ENCODE peak calls at places on chromosomes 5 and 9, in six cellular contexts. One of them, this sample, is unnamed.

GRCh38 chr5:123303802-123304201 is 119.4 kb downstream of the CEP120 start:
- DNase-seq in MM.1S: no peak
- DNase-seq in endothelial cell of umbilical vein: no peak
- DNase-seq in hepatocyte: no peak
- DNase-seq in GM23248: no peak
- DNase-seq in astrocyte: no peak
- DNase-seq in this sample: no peak

GRCh38 chr9:38205279-38205678 is 136.3 kb upstream of the SHB start:
- DNase-seq in endothelial cell of umbilical vein: no peak
- DNase-seq in astrocyte: no peak
- DNase-seq in MM.1S: no peak
- DNase-seq in hepatocyte: no peak
- DNase-seq in GM23248: no peak
- DNase-seq in this sample: peak; percentile 68

GRCh38 chr9:13674926-13675637 is 395.6 kb upstream of the MPDZ start:
- DNase-seq in astrocyte: no peak
- DNase-seq in MM.1S: no peak
- DNase-seq in hepatocyte: no peak
- DNase-seq in endothelial cell of umbilical vein: no peak
- DNase-seq in GM23248: no peak
- DNase-seq in this sample: peak; percentile 36

GRCh38 chr9:100674419-100675122 is 96.7 kb downstream of the CAVIN4 start:
- DNase-seq in endothelial cell of umbilical vein: no peak
- DNase-seq in astrocyte: no peak
- DNase-seq in MM.1S: peak; percentile 15
- DNase-seq in hepatocyte: no peak
- DNase-seq in GM23248: peak; percentile 8
- DNase-seq in this sample: no peak

GRCh38 chr9:22214497-22215031 is 205.5 kb upstream of the CDKN2B start:
- DNase-seq in GM23248: peak; percentile 53
- DNase-seq in hepatocyte: no peak
- DNase-seq in endothelial cell of umbilical vein: peak; percentile 47
- DNase-seq in astrocyte: peak; percentile 47
- DNase-seq in MM.1S: no peak
- DNase-seq in this sample: peak; percentile 35

GRCh38 chr5:137693307-137693950 is 42.5 kb downstream of the KLHL3 start:
- DNase-seq in MM.1S: no peak
- DNase-seq in GM23248: no peak
- DNase-seq in endothelial cell of umbilical vein: no peak
- DNase-seq in astrocyte: no peak
- DNase-seq in hepatocyte: peak; percentile 42
- DNase-seq in this sample: no peak

GRCh38 chr9:101398930-101399640 is 434 bp downstream of the ZNF189 start:
- DNase-seq in MM.1S: peak; percentile 10
- DNase-seq in endothelial cell of umbilical vein: peak; percentile 32
- DNase-seq in hepatocyte: peak; percentile 13
- DNase-seq in astrocyte: no peak
- DNase-seq in GM23248: peak; percentile 36
- DNase-seq in this sample: peak; percentile 15

GRCh38 chr5:173234129-173234793 is 745 bp downstream of the NKX2-5 start:
- DNase-seq in astrocyte: no peak
- DNase-seq in MM.1S: no peak
- DNase-seq in GM23248: no peak
- DNase-seq in endothelial cell of umbilical vein: no peak
- DNase-seq in hepatocyte: no peak
- DNase-seq in this sample: no peak

GRCh38 chr9:115524467-115525059 is 406.6 kb upstream of the TNC start:
- DNase-seq in endothelial cell of umbilical vein: peak; percentile 8
- DNase-seq in MM.1S: peak; percentile 39
- DNase-seq in GM23248: peak; percentile 73
- DNase-seq in hepatocyte: peak; percentile 75
- DNase-seq in astrocyte: peak; percentile 59
- DNase-seq in this sample: peak; percentile 60

DNA sequence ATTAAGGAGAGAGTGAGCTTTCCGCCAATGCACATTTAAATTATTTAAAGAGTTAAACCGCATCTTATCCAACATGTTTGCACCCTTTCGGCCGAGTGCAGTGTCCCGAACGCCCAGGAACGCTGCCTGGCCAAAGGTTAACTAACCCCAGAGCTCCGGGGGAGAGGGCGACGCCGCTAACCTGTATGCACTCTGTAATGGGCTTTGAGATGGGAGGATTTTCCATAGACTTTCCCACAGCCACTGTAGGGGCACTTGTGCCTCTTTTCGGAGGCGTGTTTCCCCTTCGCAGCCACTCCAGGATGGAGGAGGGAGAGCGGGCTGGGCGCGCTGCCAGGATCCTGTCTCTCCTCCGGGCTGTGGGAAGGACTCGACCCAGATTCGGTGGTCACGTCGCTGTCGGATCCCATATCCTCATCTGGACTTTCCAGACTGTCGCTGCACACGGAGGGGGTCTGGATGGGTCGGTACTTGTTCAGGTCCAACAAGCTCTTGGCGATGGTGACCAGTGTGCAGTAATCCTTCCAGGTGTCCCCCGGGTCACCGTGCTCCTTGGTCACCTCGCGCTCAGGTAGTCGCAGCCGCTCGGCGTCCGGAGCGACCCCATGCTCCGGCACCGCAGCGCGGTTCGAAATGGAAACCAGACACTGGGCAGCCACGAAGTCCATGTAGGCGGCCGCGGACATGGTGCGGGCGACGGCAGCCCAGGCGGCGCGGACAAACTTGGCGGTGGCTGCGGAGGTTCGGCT is 1.6 kb downstream of the KLF9 start:
- DNase-seq in GM23248: peak; percentile 85
- DNase-seq in astrocyte: peak; percentile 77
- DNase-seq in hepatocyte: peak; percentile 84
- DNase-seq in MM.1S: no peak
- DNase-seq in endothelial cell of umbilical vein: peak; percentile 81
- DNase-seq in this sample: peak; percentile 67
- TF ChIP-seq EZH2 in GM23248: no peak
- TF ChIP-seq EZH2 in astrocyte: no peak
- TF ChIP-seq EZH2 in hepatocyte: no peak
- TF ChIP-seq EZH2 in MM.1S: no peak
- TF ChIP-seq EZH2 in endothelial cell of umbilical vein: no peak
- TF ChIP-seq EZH2 in this sample: no peak

GRCh38 chr5:134131578-134132350 is 17.3 kb downstream of the TCF7 start:
- DNase-seq in MM.1S: no peak
- DNase-seq in endothelial cell of umbilical vein: no peak
- DNase-seq in hepatocyte: no peak
- DNase-seq in GM23248: no peak
- DNase-seq in astrocyte: no peak
- DNase-seq in this sample: no peak
- H3K79me2 ChIP-seq in MM.1S: no peaks in the 10 kb centered on the region
- H3K79me2 ChIP-seq in endothelial cell of umbilical vein: no peaks in the 10 kb centered on the region
- H3K79me2 ChIP-seq in hepatocyte: peaks cover 2% of the 10 kb centered on the region
- H3K79me2 ChIP-seq in GM23248: peaks cover 39% of the 10 kb centered on the region
- H3K79me2 ChIP-seq in astrocyte: peaks cover 63% of the 10 kb centered on the region
- H3K79me2 ChIP-seq in this sample: no peaks in the 10 kb centered on the region

GRCh38 chr5:60841361-60841760 is 2.7 kb downstream of the ELOVL7 start:
- DNase-seq in GM23248: no peak
- DNase-seq in MM.1S: no peak
- DNase-seq in astrocyte: no peak
- DNase-seq in endothelial cell of umbilical vein: no peak
- DNase-seq in hepatocyte: no peak
- DNase-seq in this sample: no peak

GRCh38 chr5:60846298-60846697 is 2.2 kb upstream of the ELOVL7 start:
- DNase-seq in hepatocyte: no peak
- DNase-seq in MM.1S: no peak
- DNase-seq in astrocyte: no peak
- DNase-seq in endothelial cell of umbilical vein: no peak
- DNase-seq in GM23248: no peak
- DNase-seq in this sample: no peak

GRCh38 chr5:60843693-60844428 is at the start of gene ELOVL7:
- DNase-seq in astrocyte: peak; percentile 25
- DNase-seq in GM23248: peak; percentile 51
- DNase-seq in hepatocyte: peak; percentile 94
- DNase-seq in endothelial cell of umbilical vein: peak; percentile 14
- DNase-seq in MM.1S: peak; percentile 90
- DNase-seq in this sample: peak; percentile 79

GRCh38 chr5:60844429-60844890 is 391 bp upstream of the ELOVL7 start:
- DNase-seq in GM23248: peak; percentile 41
- DNase-seq in MM.1S: no peak
- DNase-seq in astrocyte: peak; percentile 16
- DNase-seq in hepatocyte: no peak
- DNase-seq in endothelial cell of umbilical vein: no peak
- DNase-seq in this sample: peak; percentile 83

GRCh38 chr5:60842859-60843692 is 993 bp downstream of the ELOVL7 start:
- DNase-seq in hepatocyte: peak; percentile 40
- DNase-seq in endothelial cell of umbilical vein: peak; percentile 8
- DNase-seq in astrocyte: no peak
- DNase-seq in GM23248: peak; percentile 38
- DNase-seq in MM.1S: peak; percentile 37
- DNase-seq in this sample: peak; percentile 58
- TF ChIP-seq EZH2 in hepatocyte: peak; percentile 6
- TF ChIP-seq EZH2 in endothelial cell of umbilical vein: peak; percentile 94
- TF ChIP-seq EZH2 in astrocyte: peak; percentile 92
- TF ChIP-seq EZH2 in GM23248: peak; percentile 78
- TF ChIP-seq EZH2 in MM.1S: no peak
- TF ChIP-seq EZH2 in this sample: no peak

GRCh38 chr9:123357748-123358059 is 1.7 kb downstream of the CRB2 start:
- DNase-seq in hepatocyte: no peak
- DNase-seq in astrocyte: no peak
- DNase-seq in GM23248: no peak
- DNase-seq in MM.1S: no peak
- DNase-seq in endothelial cell of umbilical vein: no peak
- DNase-seq in this sample: no peak
- H3K79me2 ChIP-seq in hepatocyte: no peaks in the 10 kb centered on the region
- H3K79me2 ChIP-seq in astrocyte: no peaks in the 10 kb centered on the region
- H3K79me2 ChIP-seq in GM23248: no peaks in the 10 kb centered on the region
- H3K79me2 ChIP-seq in MM.1S: no peaks in the 10 kb centered on the region
- H3K79me2 ChIP-seq in endothelial cell of umbilical vein: no peaks in the 10 kb centered on the region
- H3K79me2 ChIP-seq in this sample: no peaks in the 10 kb centered on the region

GRCh38 chr5:90689064-90689463 is 130.5 kb downstream of the ADGRV1 start:
- DNase-seq in hepatocyte: no peak
- DNase-seq in GM23248: no peak
- DNase-seq in MM.1S: no peak
- DNase-seq in astrocyte: no peak
- DNase-seq in endothelial cell of umbilical vein: no peak
- DNase-seq in this sample: no peak
- TF ChIP-seq EZH2 in hepatocyte: no peak
- TF ChIP-seq EZH2 in GM23248: no peak
- TF ChIP-seq EZH2 in MM.1S: no peak
- TF ChIP-seq EZH2 in astrocyte: no peak
- TF ChIP-seq EZH2 in endothelial cell of umbilical vein: no peak
- TF ChIP-seq EZH2 in this sample: no peak

GRCh38 chr5:36150676-36151433 is 832 bp downstream of the LMBRD2 start:
- DNase-seq in hepatocyte: peak; percentile 64
- DNase-seq in endothelial cell of umbilical vein: peak; percentile 59
- DNase-seq in GM23248: peak; percentile 83
- DNase-seq in MM.1S: peak; percentile 62
- DNase-seq in astrocyte: peak; percentile 30
- DNase-seq in this sample: peak; percentile 55

GRCh38 chr5:36153299-36153677 is 1.4 kb downstream of the SKP2 start:
- DNase-seq in MM.1S: no peak
- DNase-seq in endothelial cell of umbilical vein: no peak
- DNase-seq in hepatocyte: no peak
- DNase-seq in astrocyte: no peak
- DNase-seq in GM23248: no peak
- DNase-seq in this sample: no peak

GRCh38 chr5:36152324-36153298 is 700 bp downstream of the SKP2 start:
- DNase-seq in hepatocyte: no peak
- DNase-seq in MM.1S: peak; percentile 21
- DNase-seq in endothelial cell of umbilical vein: peak; percentile 3
- DNase-seq in GM23248: peak; percentile 48
- DNase-seq in astrocyte: peak; percentile 32
- DNase-seq in this sample: no peak

GRCh38 chr5:36153727-36154126 is 1.8 kb downstream of the SKP2 start:
- DNase-seq in GM23248: no peak
- DNase-seq in hepatocyte: no peak
- DNase-seq in MM.1S: no peak
- DNase-seq in astrocyte: no peak
- DNase-seq in endothelial cell of umbilical vein: no peak
- DNase-seq in this sample: no peak

DNA sequence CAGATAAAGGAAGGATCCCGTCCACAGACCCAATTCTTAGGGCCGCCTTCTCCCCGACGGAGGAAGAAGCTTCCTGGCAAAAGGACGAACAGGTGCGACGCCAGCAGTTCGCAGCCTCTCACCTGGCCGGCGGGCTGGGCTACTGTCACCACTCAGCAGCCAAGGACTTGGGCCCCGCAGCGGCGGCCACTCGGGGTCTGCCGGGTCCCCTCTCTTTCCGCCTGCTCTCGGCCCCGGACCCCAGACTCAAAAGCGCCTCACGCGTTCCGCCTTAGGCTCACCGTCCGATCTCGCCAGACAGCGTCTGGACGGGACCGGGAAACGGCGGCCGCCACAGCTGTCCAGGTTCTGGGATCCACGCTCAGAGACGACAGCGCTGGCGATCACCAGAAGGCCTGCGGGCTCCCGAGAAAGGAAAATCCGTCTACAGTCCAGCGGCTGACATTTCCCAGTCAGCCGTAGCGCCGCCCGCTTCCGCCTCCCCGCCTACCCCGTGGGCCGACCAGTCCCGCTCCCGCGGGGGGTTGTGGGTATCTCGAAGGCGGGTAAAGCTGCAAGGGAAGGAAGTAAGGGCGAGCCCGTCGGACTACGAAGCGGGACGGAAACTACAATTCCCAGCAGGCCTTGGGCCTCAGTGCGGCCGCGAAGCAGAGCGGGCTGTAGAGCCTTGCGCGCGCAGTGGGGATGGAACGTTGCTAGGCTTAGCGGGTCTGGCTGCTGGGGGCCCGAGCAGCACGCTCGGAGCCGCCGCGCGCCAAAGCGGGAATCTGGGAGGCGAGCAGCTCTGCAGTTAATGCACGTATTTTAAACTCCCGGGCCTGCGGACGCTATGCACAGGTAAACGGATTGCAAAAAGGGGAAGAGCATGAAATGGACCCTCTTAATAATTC is at the start of the genes LMBRD2 and SKP2:
- DNase-seq in hepatocyte: peak; percentile 98
- DNase-seq in MM.1S: peak; percentile 98
- DNase-seq in GM23248: peak; percentile 100
- DNase-seq in endothelial cell of umbilical vein: peak; percentile 99
- DNase-seq in astrocyte: peak; percentile 96
- DNase-seq in this sample: peak; percentile 97
- H3K79me2 ChIP-seq in hepatocyte: peaks cover 70% of the 10 kb centered on the region
- H3K79me2 ChIP-seq in MM.1S: peaks cover 93% of the 10 kb centered on the region
- H3K79me2 ChIP-seq in GM23248: peaks cover 79% of the 10 kb centered on the region
- H3K79me2 ChIP-seq in endothelial cell of umbilical vein: peaks cover 23% of the 10 kb centered on the region
- H3K79me2 ChIP-seq in astrocyte: peaks cover 42% of the 10 kb centered on the region
- H3K79me2 ChIP-seq in this sample: peaks cover 54% of the 10 kb centered on the region

DNA sequence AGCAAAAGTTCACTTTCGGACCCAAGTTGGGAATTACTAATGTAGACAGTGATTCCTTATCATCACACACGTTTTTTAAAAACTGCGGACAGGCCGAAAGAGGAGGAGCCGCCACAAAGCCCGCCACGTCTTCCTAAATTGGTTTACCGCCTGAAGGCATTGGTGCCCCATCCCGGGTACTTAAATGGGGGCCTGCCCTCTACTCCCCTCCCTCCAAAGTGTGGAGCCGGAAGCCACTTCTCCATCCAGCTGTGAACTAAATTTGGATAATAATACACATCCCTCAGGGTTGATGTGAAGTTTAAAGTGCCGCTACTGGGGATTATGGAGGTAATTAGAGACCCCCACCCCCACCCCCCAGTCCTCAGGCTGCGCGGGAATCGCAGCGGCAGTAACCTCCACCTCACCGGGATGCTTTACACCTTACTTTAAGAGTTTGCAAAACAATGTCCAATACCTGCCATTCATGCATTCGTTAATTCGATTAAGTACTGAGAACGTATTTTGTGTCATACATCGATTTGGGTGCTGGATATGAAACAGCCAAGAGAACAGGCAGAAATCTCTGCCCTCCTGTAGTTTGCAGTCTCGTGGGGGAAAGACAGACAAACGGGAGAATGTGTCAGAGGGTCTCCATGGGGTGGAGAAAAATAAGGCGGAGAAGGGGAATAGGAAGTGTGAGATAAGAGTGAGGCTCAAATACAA is 959 bp upstream of the MACROH2A1 start:
- DNase-seq in astrocyte: no peak
- DNase-seq in endothelial cell of umbilical vein: no peak
- DNase-seq in MM.1S: no peak
- DNase-seq in GM23248: peak; percentile 51
- DNase-seq in hepatocyte: no peak
- DNase-seq in this sample: no peak
- TF ChIP-seq EZH2 in astrocyte: no peak
- TF ChIP-seq EZH2 in endothelial cell of umbilical vein: no peak
- TF ChIP-seq EZH2 in MM.1S: no peak
- TF ChIP-seq EZH2 in GM23248: no peak
- TF ChIP-seq EZH2 in hepatocyte: no peak
- TF ChIP-seq EZH2 in this sample: no peak